ENCODE peak calls at places on chromosomes 2 and 18, in seven cellular contexts. One of them, this sample, is unnamed.

GRCh38 chr18:10840768-10841167 is 308.6 kb downstream of the PIEZO2 start:
- DNase-seq in trophoblast cell: no peak
- DNase-seq in H9: no peak
- DNase-seq in mesenchymal stem cell: peak
- DNase-seq in IMR-90: no peak
- DNase-seq in H1: no peak
- DNase-seq in mesendoderm: no peak
- DNase-seq in this sample: no peak

GRCh38 chr2:215328066-215328465 is 16.2 kb downstream of the ATIC start:
- DNase-seq in IMR-90: no peak
- DNase-seq in mesendoderm: peak
- DNase-seq in H1: no peak
- DNase-seq in mesenchymal stem cell: no peak
- DNase-seq in H9: no peak
- DNase-seq in trophoblast cell: peak
- DNase-seq in this sample: no peak

GRCh38 chr18:48961547-48961946 is 10.8 kb upstream of the SMAD7 start:
- DNase-seq in H9: no peak
- DNase-seq in mesenchymal stem cell: peak
- DNase-seq in mesendoderm: no peak
- DNase-seq in IMR-90: peak
- DNase-seq in trophoblast cell: no peak
- DNase-seq in H1: no peak
- DNase-seq in this sample: no peak

GRCh38 chr18:50126466-50126865 is 68.5 kb downstream of the MYO5B start:
- DNase-seq in IMR-90: no peak
- DNase-seq in trophoblast cell: no peak
- DNase-seq in mesenchymal stem cell: no peak
- DNase-seq in H1: no peak
- DNase-seq in mesendoderm: no peak
- DNase-seq in H9: no peak
- DNase-seq in this sample: no peak

GRCh38 chr2:96987264-96987909 is 1.0 kb upstream of the FAM178B start:
- DNase-seq in mesenchymal stem cell: no peak
- DNase-seq in H1: no peak
- DNase-seq in trophoblast cell: no peak
- DNase-seq in mesendoderm: no peak
- DNase-seq in IMR-90: no peak
- DNase-seq in H9: no peak
- DNase-seq in this sample: no peak

GRCh38 chr2:202608142-202608852 is 26.5 kb upstream of the FAM117B start:
- DNase-seq in H9: no peak
- DNase-seq in mesenchymal stem cell: no peak
- DNase-seq in IMR-90: no peak
- DNase-seq in trophoblast cell: no peak
- DNase-seq in H1: no peak
- DNase-seq in mesendoderm: no peak
- DNase-seq in this sample: no peak

GRCh38 chr2:71223767-71224333 is 3.1 kb downstream of the PAIP2B start:
- DNase-seq in trophoblast cell: peak
- DNase-seq in H9: peak
- DNase-seq in mesenchymal stem cell: peak
- DNase-seq in mesendoderm: peak
- DNase-seq in IMR-90: peak
- DNase-seq in H1: no peak
- DNase-seq in this sample: peak

GRCh38 chr2:24594283-24594682 is 103.2 kb downstream of the NCOA1 start:
- DNase-seq in trophoblast cell: no peak
- DNase-seq in mesenchymal stem cell: no peak
- DNase-seq in mesendoderm: no peak
- DNase-seq in IMR-90: no peak
- DNase-seq in H1: no peak
- DNase-seq in H9: no peak
- DNase-seq in this sample: no peak

GRCh38 chr18:61471832-61472406 is 138.7 kb downstream of the CDH20 start:
- DNase-seq in H1: no peak
- DNase-seq in trophoblast cell: no peak
- DNase-seq in H9: no peak
- DNase-seq in mesenchymal stem cell: no peak
- DNase-seq in mesendoderm: peak
- DNase-seq in IMR-90: no peak
- DNase-seq in this sample: peak

GRCh38 chr18:24986611-24987270 is 365.2 kb downstream of the ZNF521 start:
- DNase-seq in trophoblast cell: no peak
- DNase-seq in mesendoderm: peak
- DNase-seq in H1: no peak
- DNase-seq in IMR-90: peak
- DNase-seq in H9: no peak
- DNase-seq in mesenchymal stem cell: peak
- DNase-seq in this sample: no peak

GRCh38 chr18:55252946-55253345 is 293.7 kb upstream of the CCDC68 start:
- DNase-seq in mesendoderm: no peak
- DNase-seq in mesenchymal stem cell: no peak
- DNase-seq in trophoblast cell: no peak
- DNase-seq in IMR-90: no peak
- DNase-seq in H1: no peak
- DNase-seq in H9: no peak
- DNase-seq in this sample: no peak
- H2AK5ac ChIP-seq in mesendoderm: no peak
- H2AK5ac ChIP-seq in mesenchymal stem cell: no peak
- H2AK5ac ChIP-seq in trophoblast cell: no peak
- H2AK5ac ChIP-seq in IMR-90: no peak
- H2AK5ac ChIP-seq in H1: no peak
- H2AK5ac ChIP-seq in H9: no peak
- H2AK5ac ChIP-seq in this sample: no peak

DNA sequence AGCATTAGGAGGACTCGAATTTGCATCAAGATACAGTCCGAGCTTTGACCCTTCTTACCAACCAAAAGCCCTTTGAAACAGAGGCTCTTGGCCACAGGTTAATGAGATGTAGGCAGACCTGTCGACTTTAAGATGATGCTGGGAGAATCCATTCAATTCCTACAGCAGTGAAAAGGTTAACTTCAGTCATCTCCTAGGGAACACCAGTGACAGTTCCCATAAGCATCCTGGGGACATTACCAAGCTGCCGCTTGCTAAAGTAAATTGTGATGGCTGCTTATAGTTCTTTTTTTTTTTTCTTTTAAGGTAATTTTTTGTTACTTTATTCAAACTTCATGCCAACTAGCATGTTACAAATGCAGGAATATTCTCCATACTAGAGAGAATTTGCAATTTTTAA is 379.4 kb downstream of the SOX11 start:
- DNase-seq in mesenchymal stem cell: no peak
- DNase-seq in trophoblast cell: no peak
- DNase-seq in mesendoderm: no peak
- DNase-seq in H1: no peak
- DNase-seq in H9: no peak
- DNase-seq in IMR-90: no peak
- DNase-seq in this sample: no peak
- H3K4ac ChIP-seq in mesenchymal stem cell: no peak
- H3K4ac ChIP-seq in trophoblast cell: no peak
- H3K4ac ChIP-seq in mesendoderm: no peak
- H3K4ac ChIP-seq in H1: no peak
- H3K4ac ChIP-seq in H9: no peak
- H3K4ac ChIP-seq in IMR-90: no peak
- H3K4ac ChIP-seq in this sample: no peak

GRCh38 chr2:126531029-126531428 is 124.9 kb upstream of the GYPC start:
- DNase-seq in mesendoderm: no peak
- DNase-seq in mesenchymal stem cell: no peak
- DNase-seq in H9: no peak
- DNase-seq in trophoblast cell: no peak
- DNase-seq in IMR-90: no peak
- DNase-seq in H1: no peak
- DNase-seq in this sample: no peak
- H2AK5ac ChIP-seq in mesendoderm: no peak
- H2AK5ac ChIP-seq in mesenchymal stem cell: no peak
- H2AK5ac ChIP-seq in H9: no peak
- H2AK5ac ChIP-seq in trophoblast cell: no peak
- H2AK5ac ChIP-seq in IMR-90: no peak
- H2AK5ac ChIP-seq in H1: no peak
- H2AK5ac ChIP-seq in this sample: no peak

GRCh38 chr2:79876430-79876829 is 363.6 kb downstream of the CTNNA2 start:
- DNase-seq in mesenchymal stem cell: peak
- DNase-seq in H9: no peak
- DNase-seq in IMR-90: peak
- DNase-seq in trophoblast cell: no peak
- DNase-seq in H1: no peak
- DNase-seq in mesendoderm: peak
- DNase-seq in this sample: peak
- H3K4ac ChIP-seq in mesenchymal stem cell: no peak
- H3K4ac ChIP-seq in H9: no peak
- H3K4ac ChIP-seq in IMR-90: no peak
- H3K4ac ChIP-seq in trophoblast cell: no peak
- H3K4ac ChIP-seq in H1: no peak
- H3K4ac ChIP-seq in mesendoderm: no peak
- H3K4ac ChIP-seq in this sample: no peak

GRCh38 chr18:46156838-46157237 is 52.7 kb downstream of the HAUS1 start:
- DNase-seq in H1: no peak
- DNase-seq in mesenchymal stem cell: no peak
- DNase-seq in mesendoderm: no peak
- DNase-seq in H9: no peak
- DNase-seq in trophoblast cell: no peak
- DNase-seq in IMR-90: no peak
- DNase-seq in this sample: no peak
- H2AK5ac ChIP-seq in H1: peak
- H2AK5ac ChIP-seq in mesenchymal stem cell: peak
- H2AK5ac ChIP-seq in mesendoderm: no peak
- H2AK5ac ChIP-seq in H9: no peak
- H2AK5ac ChIP-seq in trophoblast cell: no peak
- H2AK5ac ChIP-seq in IMR-90: peak
- H2AK5ac ChIP-seq in this sample: no peak

GRCh38 chr2:201194097-201194496 is 11.2 kb downstream of the CASP10 start:
- DNase-seq in mesenchymal stem cell: no peak
- DNase-seq in mesendoderm: no peak
- DNase-seq in trophoblast cell: no peak
- DNase-seq in H9: no peak
- DNase-seq in IMR-90: no peak
- DNase-seq in H1: no peak
- DNase-seq in this sample: no peak
- H3K4ac ChIP-seq in mesenchymal stem cell: no peak
- H3K4ac ChIP-seq in mesendoderm: no peak
- H3K4ac ChIP-seq in trophoblast cell: no peak
- H3K4ac ChIP-seq in H9: no peak
- H3K4ac ChIP-seq in IMR-90: no peak
- H3K4ac ChIP-seq in H1: no peak
- H3K4ac ChIP-seq in this sample: no peak

GRCh38 chr2:56192664-56193305 is 9.0 kb downstream of the CCDC85A start:
- DNase-seq in IMR-90: no peak
- DNase-seq in trophoblast cell: no peak
- DNase-seq in H1: no peak
- DNase-seq in mesenchymal stem cell: no peak
- DNase-seq in mesendoderm: no peak
- DNase-seq in H9: no peak
- DNase-seq in this sample: no peak

GRCh38 chr2:56195563-56195962 is 11.8 kb downstream of the CCDC85A start:
- DNase-seq in trophoblast cell: no peak
- DNase-seq in IMR-90: no peak
- DNase-seq in mesenchymal stem cell: no peak
- DNase-seq in H9: no peak
- DNase-seq in mesendoderm: no peak
- DNase-seq in H1: no peak
- DNase-seq in this sample: no peak

GRCh38 chr2:56191617-56192016 is 7.8 kb downstream of the CCDC85A start:
- DNase-seq in mesenchymal stem cell: peak
- DNase-seq in mesendoderm: peak
- DNase-seq in H1: no peak
- DNase-seq in IMR-90: peak
- DNase-seq in trophoblast cell: no peak
- DNase-seq in H9: peak
- DNase-seq in this sample: peak
- H2AK5ac ChIP-seq in mesenchymal stem cell: no peak
- H2AK5ac ChIP-seq in mesendoderm: no peak
- H2AK5ac ChIP-seq in H1: no peak
- H2AK5ac ChIP-seq in IMR-90: no peak
- H2AK5ac ChIP-seq in trophoblast cell: no peak
- H2AK5ac ChIP-seq in H9: no peak
- H2AK5ac ChIP-seq in this sample: no peak

GRCh38 chr18:46733872-46734271 is 23.0 kb downstream of the ST8SIA5 start:
- DNase-seq in H9: no peak
- DNase-seq in mesenchymal stem cell: no peak
- DNase-seq in mesendoderm: no peak
- DNase-seq in trophoblast cell: no peak
- DNase-seq in H1: no peak
- DNase-seq in IMR-90: no peak
- DNase-seq in this sample: no peak

GRCh38 chr18:46736136-46736535 is 20.7 kb downstream of the ST8SIA5 start:
- DNase-seq in mesendoderm: no peak
- DNase-seq in IMR-90: no peak
- DNase-seq in trophoblast cell: no peak
- DNase-seq in H1: no peak
- DNase-seq in mesenchymal stem cell: no peak
- DNase-seq in H9: no peak
- DNase-seq in this sample: no peak

GRCh38 chr18:46732801-46733200 is 24.1 kb downstream of the ST8SIA5 start:
- DNase-seq in mesendoderm: no peak
- DNase-seq in mesenchymal stem cell: no peak
- DNase-seq in H9: no peak
- DNase-seq in H1: no peak
- DNase-seq in trophoblast cell: no peak
- DNase-seq in IMR-90: no peak
- DNase-seq in this sample: no peak

GRCh38 chr18:46736736-46737135 is 20.1 kb downstream of the ST8SIA5 start:
- DNase-seq in trophoblast cell: no peak
- DNase-seq in IMR-90: no peak
- DNase-seq in H9: no peak
- DNase-seq in mesendoderm: no peak
- DNase-seq in mesenchymal stem cell: no peak
- DNase-seq in H1: no peak
- DNase-seq in this sample: no peak

DNA sequence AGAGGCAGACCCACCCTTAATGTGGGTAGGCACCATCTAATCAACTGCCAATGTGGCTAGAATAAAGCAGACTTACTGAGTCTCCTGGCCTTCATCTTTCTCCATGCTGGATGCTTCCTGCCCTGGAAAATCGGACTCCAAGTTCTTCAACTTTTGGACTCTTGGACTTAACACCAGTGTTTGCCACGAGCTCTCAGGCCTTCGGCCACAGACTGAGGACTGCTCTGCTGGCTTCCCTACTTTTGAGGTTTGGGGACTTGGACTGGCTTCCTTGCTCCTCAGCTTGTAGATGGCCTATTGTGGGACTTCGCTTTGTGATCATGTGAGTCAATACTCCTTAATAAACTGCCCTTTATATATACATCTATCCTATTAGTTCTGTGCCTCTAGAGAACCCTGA is 21.9 kb downstream of the ST8SIA5 start:
- DNase-seq in H1: no peak
- DNase-seq in IMR-90: no peak
- DNase-seq in trophoblast cell: no peak
- DNase-seq in mesendoderm: no peak
- DNase-seq in mesenchymal stem cell: no peak
- DNase-seq in H9: no peak
- DNase-seq in this sample: no peak
- H3K4ac ChIP-seq in H1: no peak
- H3K4ac ChIP-seq in IMR-90: no peak
- H3K4ac ChIP-seq in trophoblast cell: no peak
- H3K4ac ChIP-seq in mesendoderm: no peak
- H3K4ac ChIP-seq in mesenchymal stem cell: no peak
- H3K4ac ChIP-seq in H9: no peak
- H3K4ac ChIP-seq in this sample: no peak